ENCODE peak calls at places on chromosomes 4 and X, in eight cellular contexts. One of them, this sample, is unnamed.

GRCh38 chr4:92198711-92199110 is 105.1 kb upstream of the GRID2 start:
- DNase-seq in naive thymus-derived CD4-positive, alpha-beta T cell: no peak
- DNase-seq in foreskin fibroblast: peak
- DNase-seq in left lung: no peak
- DNase-seq in SK-N-MC: no peak
- DNase-seq in lower leg skin: no peak
- DNase-seq in fibroblast of lung: peak
- DNase-seq in esophagus muscularis mucosa: no peak
- DNase-seq in this sample: peak

GRCh38 chr4:26183017-26183416 is 137.8 kb upstream of the RBPJ start:
- DNase-seq in fibroblast of lung: peak
- DNase-seq in SK-N-MC: no peak
- DNase-seq in left lung: no peak
- DNase-seq in lower leg skin: no peak
- DNase-seq in foreskin fibroblast: peak
- DNase-seq in naive thymus-derived CD4-positive, alpha-beta T cell: no peak
- DNase-seq in esophagus muscularis mucosa: no peak
- DNase-seq in this sample: no peak

GRCh38 chrX:30690330-30690729 is 37.1 kb downstream of the GK start:
- DNase-seq in naive thymus-derived CD4-positive, alpha-beta T cell: no peak
- DNase-seq in left lung: no peak
- DNase-seq in SK-N-MC: no peak
- DNase-seq in foreskin fibroblast: peak
- DNase-seq in fibroblast of lung: peak
- DNase-seq in lower leg skin: no peak
- DNase-seq in esophagus muscularis mucosa: no peak
- DNase-seq in this sample: peak

GRCh38 chrX:67892391-67892790 is 348.6 kb downstream of the AR start:
- DNase-seq in foreskin fibroblast: no peak
- DNase-seq in esophagus muscularis mucosa: no peak
- DNase-seq in lower leg skin: no peak
- DNase-seq in fibroblast of lung: no peak
- DNase-seq in left lung: no peak
- DNase-seq in SK-N-MC: no peak
- DNase-seq in naive thymus-derived CD4-positive, alpha-beta T cell: no peak
- DNase-seq in this sample: no peak

GRCh38 chrX:18946157-18946556 is 37.8 kb downstream of the PHKA2 start:
- DNase-seq in lower leg skin: no peak
- DNase-seq in fibroblast of lung: no peak
- DNase-seq in esophagus muscularis mucosa: no peak
- DNase-seq in left lung: no peak
- DNase-seq in naive thymus-derived CD4-positive, alpha-beta T cell: no peak
- DNase-seq in foreskin fibroblast: no peak
- DNase-seq in SK-N-MC: no peak
- DNase-seq in this sample: no peak

GRCh38 chr4:142846105-142846728 is at the start of gene INPP4B:
- DNase-seq in fibroblast of lung: peak
- DNase-seq in foreskin fibroblast: peak
- DNase-seq in SK-N-MC: no peak
- DNase-seq in lower leg skin: no peak
- DNase-seq in naive thymus-derived CD4-positive, alpha-beta T cell: peak
- DNase-seq in esophagus muscularis mucosa: no peak
- DNase-seq in left lung: peak
- DNase-seq in this sample: peak

GRCh38 chrX:152405561-152405960 is 45.6 kb downstream of the GABRA3 start:
- DNase-seq in SK-N-MC: no peak
- DNase-seq in lower leg skin: no peak
- DNase-seq in esophagus muscularis mucosa: no peak
- DNase-seq in foreskin fibroblast: no peak
- DNase-seq in fibroblast of lung: no peak
- DNase-seq in left lung: no peak
- DNase-seq in naive thymus-derived CD4-positive, alpha-beta T cell: no peak
- DNase-seq in this sample: no peak

GRCh38 chr4:46586566-46586965 is 196.6 kb upstream of the GABRA2 start:
- DNase-seq in left lung: no peak
- DNase-seq in foreskin fibroblast: no peak
- DNase-seq in fibroblast of lung: no peak
- DNase-seq in SK-N-MC: no peak
- DNase-seq in naive thymus-derived CD4-positive, alpha-beta T cell: no peak
- DNase-seq in lower leg skin: no peak
- DNase-seq in esophagus muscularis mucosa: no peak
- DNase-seq in this sample: no peak

GRCh38 chr4:78642934-78643333 is 91.4 kb downstream of the ANXA3 start:
- DNase-seq in esophagus muscularis mucosa: no peak
- DNase-seq in SK-N-MC: no peak
- DNase-seq in foreskin fibroblast: no peak
- DNase-seq in left lung: no peak
- DNase-seq in fibroblast of lung: no peak
- DNase-seq in lower leg skin: no peak
- DNase-seq in naive thymus-derived CD4-positive, alpha-beta T cell: no peak
- DNase-seq in this sample: no peak

GRCh38 chr4:119942806-119943205 is 123.8 kb downstream of the MAD2L1 start:
- DNase-seq in naive thymus-derived CD4-positive, alpha-beta T cell: no peak
- DNase-seq in lower leg skin: no peak
- DNase-seq in esophagus muscularis mucosa: no peak
- DNase-seq in SK-N-MC: no peak
- DNase-seq in fibroblast of lung: no peak
- DNase-seq in left lung: no peak
- DNase-seq in foreskin fibroblast: peak
- DNase-seq in this sample: no peak

GRCh38 chr4:145879598-145879997 is 59.0 kb downstream of the ZNF827 start:
- DNase-seq in naive thymus-derived CD4-positive, alpha-beta T cell: no peak
- DNase-seq in fibroblast of lung: peak
- DNase-seq in lower leg skin: no peak
- DNase-seq in esophagus muscularis mucosa: no peak
- DNase-seq in foreskin fibroblast: peak
- DNase-seq in left lung: no peak
- DNase-seq in SK-N-MC: no peak
- DNase-seq in this sample: peak

GRCh38 chrX:155767101-155767878 is 113.9 kb upstream of the VAMP7 start:
- DNase-seq in foreskin fibroblast: peak
- DNase-seq in naive thymus-derived CD4-positive, alpha-beta T cell: peak
- DNase-seq in fibroblast of lung: peak
- DNase-seq in lower leg skin: no peak
- DNase-seq in SK-N-MC: peak
- DNase-seq in esophagus muscularis mucosa: no peak
- DNase-seq in left lung: peak
- DNase-seq in this sample: peak

GRCh38 chrX:13414006-13414647 is 94.3 kb upstream of the ATXN3L start:
- DNase-seq in fibroblast of lung: no peak
- DNase-seq in naive thymus-derived CD4-positive, alpha-beta T cell: no peak
- DNase-seq in SK-N-MC: no peak
- DNase-seq in lower leg skin: no peak
- DNase-seq in left lung: no peak
- DNase-seq in esophagus muscularis mucosa: no peak
- DNase-seq in foreskin fibroblast: no peak
- DNase-seq in this sample: no peak

GRCh38 chrX:45806410-45807121 is 605.9 kb upstream of the DIPK2B start:
- DNase-seq in left lung: no peak
- DNase-seq in esophagus muscularis mucosa: no peak
- DNase-seq in foreskin fibroblast: peak
- DNase-seq in SK-N-MC: no peak
- DNase-seq in naive thymus-derived CD4-positive, alpha-beta T cell: peak
- DNase-seq in lower leg skin: no peak
- DNase-seq in fibroblast of lung: peak
- DNase-seq in this sample: peak

GRCh38 chrX:45803383-45803921 is 602.8 kb upstream of the DIPK2B start:
- DNase-seq in naive thymus-derived CD4-positive, alpha-beta T cell: no peak
- DNase-seq in esophagus muscularis mucosa: no peak
- DNase-seq in SK-N-MC: no peak
- DNase-seq in foreskin fibroblast: peak
- DNase-seq in lower leg skin: no peak
- DNase-seq in fibroblast of lung: peak
- DNase-seq in left lung: no peak
- DNase-seq in this sample: peak

GRCh38 chrX:45811307-45811706 is 610.6 kb upstream of the DIPK2B start:
- DNase-seq in esophagus muscularis mucosa: no peak
- DNase-seq in lower leg skin: no peak
- DNase-seq in fibroblast of lung: no peak
- DNase-seq in SK-N-MC: no peak
- DNase-seq in left lung: no peak
- DNase-seq in naive thymus-derived CD4-positive, alpha-beta T cell: no peak
- DNase-seq in foreskin fibroblast: no peak
- DNase-seq in this sample: no peak

GRCh38 chrX:45807572-45808425 is 607.1 kb upstream of the DIPK2B start:
- DNase-seq in esophagus muscularis mucosa: no peak
- DNase-seq in lower leg skin: no peak
- DNase-seq in naive thymus-derived CD4-positive, alpha-beta T cell: peak
- DNase-seq in left lung: no peak
- DNase-seq in foreskin fibroblast: peak
- DNase-seq in fibroblast of lung: peak
- DNase-seq in SK-N-MC: peak
- DNase-seq in this sample: peak
- H3K4me3 ChIP-seq in esophagus muscularis mucosa: no peak
- H3K4me3 ChIP-seq in lower leg skin: no peak
- H3K4me3 ChIP-seq in naive thymus-derived CD4-positive, alpha-beta T cell: peak
- H3K4me3 ChIP-seq in left lung: no peak
- H3K4me3 ChIP-seq in foreskin fibroblast: no peak
- H3K4me3 ChIP-seq in fibroblast of lung: peak
- H3K4me3 ChIP-seq in SK-N-MC: peak
- H3K4me3 ChIP-seq in this sample: peak

DNA sequence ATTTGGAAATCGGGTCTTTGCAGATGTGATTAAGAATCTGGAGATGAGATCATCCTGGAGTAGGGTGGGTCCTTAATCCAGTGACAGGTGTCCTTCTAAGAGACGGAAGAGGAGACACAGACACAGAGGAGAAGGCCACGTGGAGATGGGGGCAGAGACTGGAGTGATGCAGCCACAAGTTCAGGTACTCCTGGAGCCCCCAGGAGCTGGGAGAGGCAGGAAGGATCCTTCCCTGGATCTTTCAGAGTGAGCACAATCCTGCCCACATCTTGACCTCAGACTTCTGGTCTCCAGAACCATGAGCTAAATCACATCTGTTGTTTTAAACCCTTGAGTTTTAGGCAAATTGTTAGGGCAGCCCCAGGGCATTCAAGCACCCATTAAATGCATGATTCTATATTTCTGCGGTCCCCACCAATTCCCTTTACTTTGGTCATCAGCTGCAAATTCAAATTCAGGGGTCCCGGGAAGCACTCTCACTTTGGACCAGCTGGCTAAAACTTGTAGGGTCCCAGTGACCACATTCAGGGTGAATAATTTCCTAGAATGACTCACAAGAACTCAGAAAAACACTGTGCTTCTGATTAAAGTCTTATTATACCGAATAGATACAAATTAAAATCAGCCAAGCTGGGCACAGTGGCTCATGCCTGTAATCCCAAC is 12.8 kb upstream of the AKAP17A start:
- DNase-seq in fibroblast of lung: no peak
- DNase-seq in lower leg skin: no peak
- DNase-seq in left lung: no peak
- DNase-seq in foreskin fibroblast: no peak
- DNase-seq in SK-N-MC: no peak
- DNase-seq in esophagus muscularis mucosa: peak
- DNase-seq in naive thymus-derived CD4-positive, alpha-beta T cell: no peak
- DNase-seq in this sample: no peak
- H3K4me3 ChIP-seq in fibroblast of lung: no peak
- H3K4me3 ChIP-seq in lower leg skin: no peak
- H3K4me3 ChIP-seq in left lung: no peak
- H3K4me3 ChIP-seq in foreskin fibroblast: no peak
- H3K4me3 ChIP-seq in SK-N-MC: no peak
- H3K4me3 ChIP-seq in esophagus muscularis mucosa: no peak
- H3K4me3 ChIP-seq in naive thymus-derived CD4-positive, alpha-beta T cell: no peak
- H3K4me3 ChIP-seq in this sample: no peak

DNA sequence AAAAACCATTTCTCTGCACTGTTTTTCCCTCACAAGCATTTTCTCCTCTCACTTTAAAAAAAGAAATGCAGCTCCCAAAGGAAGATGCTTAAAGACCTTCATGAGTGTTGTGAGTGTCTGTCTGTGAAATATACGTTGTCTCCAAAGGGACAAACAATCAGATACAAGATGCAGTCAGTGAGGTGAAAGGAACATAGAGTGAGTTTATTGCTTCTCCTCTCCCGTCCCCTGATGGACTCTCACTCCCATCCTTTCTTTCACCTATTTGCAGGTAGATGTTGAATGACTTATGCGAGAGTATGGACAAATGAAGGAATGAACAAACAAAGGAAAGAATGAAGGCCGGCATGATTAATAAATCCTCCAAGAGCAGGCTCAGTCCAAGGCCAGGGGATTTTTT is 561.2 kb upstream of the DIPK2B start:
- DNase-seq in SK-N-MC: no peak
- DNase-seq in lower leg skin: no peak
- DNase-seq in naive thymus-derived CD4-positive, alpha-beta T cell: no peak
- DNase-seq in fibroblast of lung: no peak
- DNase-seq in esophagus muscularis mucosa: no peak
- DNase-seq in foreskin fibroblast: peak
- DNase-seq in left lung: no peak
- DNase-seq in this sample: no peak
- H3K4me3 ChIP-seq in SK-N-MC: no peak
- H3K4me3 ChIP-seq in lower leg skin: no peak
- H3K4me3 ChIP-seq in naive thymus-derived CD4-positive, alpha-beta T cell: no peak
- H3K4me3 ChIP-seq in fibroblast of lung: peak
- H3K4me3 ChIP-seq in esophagus muscularis mucosa: no peak
- H3K4me3 ChIP-seq in foreskin fibroblast: peak
- H3K4me3 ChIP-seq in left lung: no peak
- H3K4me3 ChIP-seq in this sample: no peak

DNA sequence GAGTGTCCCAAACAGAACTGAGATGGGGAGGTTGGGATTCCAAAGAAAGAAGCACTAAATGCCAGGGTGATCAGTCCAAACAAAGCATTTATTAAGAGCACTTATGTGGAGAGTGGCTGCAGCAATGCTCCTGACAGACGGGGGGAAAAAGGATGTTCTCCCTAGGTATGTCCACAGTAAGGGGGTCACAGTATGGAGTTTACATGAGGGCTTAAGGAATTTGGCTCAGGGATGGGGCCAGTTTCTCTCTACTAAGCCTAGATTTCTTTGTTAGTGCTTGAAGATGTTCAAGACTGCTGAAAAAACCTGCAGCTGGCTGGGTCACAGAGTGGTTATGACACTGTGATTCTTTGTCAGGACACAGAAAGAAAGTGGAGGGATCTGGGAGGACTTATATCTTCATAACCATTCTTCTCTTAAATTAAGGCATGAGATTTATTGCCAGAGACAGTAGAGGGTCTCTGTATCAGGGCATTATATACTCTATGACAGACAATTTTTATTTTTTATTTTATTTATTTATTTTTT is 1468.0 kb downstream of the C4orf33 start:
- DNase-seq in foreskin fibroblast: no peak
- DNase-seq in naive thymus-derived CD4-positive, alpha-beta T cell: no peak
- DNase-seq in esophagus muscularis mucosa: no peak
- DNase-seq in lower leg skin: no peak
- DNase-seq in left lung: no peak
- DNase-seq in SK-N-MC: no peak
- DNase-seq in fibroblast of lung: no peak
- DNase-seq in this sample: no peak
- H3K4me3 ChIP-seq in foreskin fibroblast: no peak
- H3K4me3 ChIP-seq in naive thymus-derived CD4-positive, alpha-beta T cell: no peak
- H3K4me3 ChIP-seq in esophagus muscularis mucosa: peak
- H3K4me3 ChIP-seq in lower leg skin: no peak
- H3K4me3 ChIP-seq in left lung: no peak
- H3K4me3 ChIP-seq in SK-N-MC: no peak
- H3K4me3 ChIP-seq in fibroblast of lung: no peak
- H3K4me3 ChIP-seq in this sample: peak

GRCh38 chr4:148893095-148893494 is 450.9 kb upstream of the NR3C2 start:
- DNase-seq in left lung: no peak
- DNase-seq in naive thymus-derived CD4-positive, alpha-beta T cell: no peak
- DNase-seq in SK-N-MC: no peak
- DNase-seq in lower leg skin: no peak
- DNase-seq in fibroblast of lung: no peak
- DNase-seq in esophagus muscularis mucosa: no peak
- DNase-seq in foreskin fibroblast: no peak
- DNase-seq in this sample: no peak
- H3K4me3 ChIP-seq in left lung: no peak
- H3K4me3 ChIP-seq in naive thymus-derived CD4-positive, alpha-beta T cell: no peak
- H3K4me3 ChIP-seq in SK-N-MC: no peak
- H3K4me3 ChIP-seq in lower leg skin: no peak
- H3K4me3 ChIP-seq in fibroblast of lung: no peak
- H3K4me3 ChIP-seq in esophagus muscularis mucosa: no peak
- H3K4me3 ChIP-seq in foreskin fibroblast: no peak
- H3K4me3 ChIP-seq in this sample: no peak

This sample was measured in fibroblast of pulmonary artery.